ENCODE peak calls at places on chromosome 12, in four cellular contexts. Z, F, N and A are unnamed samples.

GRCh38 chr12:124567673-124568373 is 411 bp upstream of the NCOR2 start:
- DNase-seq in Z (peak), F (no peak), N (peak), A (peak)

GRCh38 chr12:88448337-88448944 is 131.8 kb downstream of the KITLG start:
- DNase-seq in Z (no peak), F (no peak), N (no peak), A (no peak)

GRCh38 chr12:82745807-82746206 is 59.1 kb downstream of the TMTC2 start:
- DNase-seq in Z (no peak), F (no peak), N (no peak), A (no peak)

GRCh38 chr12:34390171-34390841 is 368.0 kb downstream of the ALG10 start:
- DNase-seq in Z (no peak), F (no peak), N (no peak), A (no peak)

GRCh38 chr12:124184456-124184855 is 110.4 kb upstream of the RFLNA start:
- DNase-seq in Z (no peak), F (no peak), N (peak), A (no peak)

GRCh38 chr12:132955094-132955932 is 793 bp downstream of the ZNF605 start:
- DNase-seq in Z (no peak), F (no peak), N (peak), A (no peak)

GRCh38 chr12:43289412-43289811 is 262.6 kb downstream of the ADAMTS20 start:
- DNase-seq in Z (no peak), F (no peak), N (no peak), A (no peak)

GRCh38 chr12:56206373-56207166 is 15.2 kb downstream of the RNF41 start:
- DNase-seq in Z (peak), F (no peak), N (peak), A (peak)

GRCh38 chr12:75852143-75852542 is 179.4 kb downstream of the PHLDA1 start:
- DNase-seq in Z (no peak), F (no peak), N (no peak), A (no peak)

GRCh38 chr12:116236986-116237385 is 40.5 kb downstream of the MED13L start:
- DNase-seq in Z (no peak), F (no peak), N (no peak), A (peak)

GRCh38 chr12:21940549-21940948 is 677 bp downstream of the ABCC9 start:
- DNase-seq in Z (no peak), F (no peak), N (no peak), A (no peak)

GRCh38 chr12:121494093-121494787 is 86.6 kb downstream of the KDM2B start:
- DNase-seq in Z (peak), F (no peak), N (no peak), A (peak)

GRCh38 chr12:111451649-111452129 is 46.0 kb downstream of the SH2B3 start:
- DNase-seq in Z (no peak), F (no peak), N (peak), A (peak)

GRCh38 chr12:127149226-127149964 is 1117.6 kb upstream of the TMEM132C start:
- DNase-seq in Z (no peak), F (no peak), N (no peak), A (no peak)

GRCh38 chr12:54689034-54689372 is 40.8 kb upstream of the DCD start:
- DNase-seq in Z (no peak), F (no peak), N (no peak), A (no peak)

GRCh38 chr12:89038831-89039509 is 313.3 kb downstream of the DUSP6 start:
- DNase-seq in Z (no peak), F (no peak), N (no peak), A (no peak)

GRCh38 chr12:9387450-9387849 is 179.3 kb upstream of the PZP start:
- DNase-seq in Z (no peak), F (no peak), N (no peak), A (no peak)
- TF ChIP-seq CREM in Z (no peak), F (no peak), N (no peak), A (no peak)

GRCh38 chr12:14191612-14192011 is 173.9 kb upstream of the ATF7IP start:
- DNase-seq in Z (no peak), F (no peak), N (no peak), A (no peak)
- TF ChIP-seq CREM in Z (no peak), F (no peak), N (no peak), A (no peak)

DNA sequence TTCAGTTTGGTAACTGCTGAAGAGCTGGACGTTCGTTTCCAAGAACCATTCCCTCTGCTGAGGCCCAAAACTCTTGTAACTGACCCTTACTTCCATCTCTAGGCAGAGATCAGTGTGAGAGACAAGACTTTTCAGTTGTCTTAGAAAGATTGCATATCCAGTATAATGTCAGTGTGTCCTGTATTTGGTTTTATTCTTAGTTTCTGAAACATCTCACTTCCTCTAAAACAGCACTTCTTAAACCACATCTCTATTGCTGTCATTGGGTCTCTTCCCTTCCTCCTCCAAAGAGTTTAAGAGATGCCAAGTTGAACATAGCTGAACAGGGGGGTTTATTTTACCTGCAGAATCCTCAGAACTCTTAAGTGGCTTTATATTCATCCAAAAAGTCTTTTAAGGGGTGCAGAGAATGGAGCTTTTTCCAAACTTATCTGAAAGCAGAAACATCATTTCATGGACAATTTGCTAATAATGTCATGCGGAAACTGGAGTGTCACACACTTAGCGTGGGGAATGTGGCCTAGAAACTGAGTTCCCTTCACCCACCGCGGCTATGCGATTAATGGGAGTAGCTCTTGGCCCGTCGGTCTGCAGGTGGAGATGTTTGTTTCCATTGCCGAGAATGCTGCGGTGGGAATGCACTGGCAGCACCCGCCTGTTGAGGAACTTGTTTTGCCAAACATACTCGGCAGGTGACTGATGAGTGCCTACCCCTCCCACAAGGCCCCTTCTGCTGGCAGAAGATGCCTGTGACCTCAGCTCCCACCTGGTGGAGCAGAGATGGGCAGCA is 148.2 kb downstream of the ADGRD1 start:
- DNase-seq in Z (peak), F (peak), N (no peak), A (no peak)
- TF ChIP-seq CREM in Z (no peak), F (no peak), N (no peak), A (no peak)

GRCh38 chr12:107929436-107929835 is 154.9 kb downstream of the ASCL4 start:
- DNase-seq in Z (no peak), F (no peak), N (peak), A (peak)
- TF ChIP-seq CREM in Z (no peak), F (no peak), N (no peak), A (peak)

GRCh38 chr12:51531982-51532497 is 59.0 kb upstream of the SCN8A start:
- DNase-seq in Z (peak), F (peak), N (peak), A (peak)
- TF ChIP-seq CREM in Z (no peak), F (no peak), N (no peak), A (no peak)

GRCh38 chr12:102954143-102954542 is 3.3 kb upstream of the ASCL1 start:
- DNase-seq in Z (no peak), F (no peak), N (no peak), A (no peak)
- TF ChIP-seq CREM in Z (no peak), F (no peak), N (no peak), A (no peak)

GRCh38 chr12:95473440-95473946 is 459 bp upstream of the METAP2 start:
- DNase-seq in Z (no peak), F (peak), N (peak), A (no peak)
- TF ChIP-seq CREM in Z (no peak), F (no peak), N (no peak), A (no peak)

GRCh38 chr12:122721057-122721545 is 4.5 kb upstream of the HCAR3 start:
- DNase-seq in Z (no peak), F (peak), N (peak), A (no peak)
- TF ChIP-seq CREM in Z (no peak), F (peak), N (no peak), A (no peak)